ENCODE peak calls at places on chromosomes 3 and 15, in six cellular contexts. A is ELR, X is AG08396, R is heart right ventricle, I is SHP77, L is NCI-H1092 treated with DMSO at 0.1 percent for 48 hours. V is an unnamed sample.

GRCh38 chr3:195105389-195105788 is 165.6 kb downstream of the XXYLT1 start:
- DNase-seq in A (no peak), X (no peak), R (no peak), I (no peak), L (no peak), V (no peak)

GRCh38 chr3:81565066-81565465 is 196.4 kb downstream of the GBE1 start:
- DNase-seq in A (no peak), X (no peak), R (no peak), I (no peak), L (no peak), V (no peak)

GRCh38 chr3:48194446-48195071 is 6.3 kb upstream of the CDC25A start:
- DNase-seq in A (peak), X (peak), R (peak), I (peak), L (peak), V (no peak)

GRCh38 chr3:136626448-136626847 is 125.7 kb downstream of the STAG1 start:
- DNase-seq in A (peak), X (no peak), R (no peak), I (no peak), L (no peak), V (no peak)

GRCh38 chr15:49415638-49416037 is 7.4 kb upstream of the FGF7 start:
- DNase-seq in A (peak), X (peak), R (no peak), I (no peak), L (no peak), V (no peak)

GRCh38 chr3:57006949-57007419 is 53.5 kb upstream of the SPATA12 start:
- DNase-seq in A (peak), X (no peak), R (no peak), I (peak), L (peak), V (no peak)

GRCh38 chr15:30816430-30816829 is 87.3 kb upstream of the FAN1 start:
- DNase-seq in A (no peak), X (no peak), R (no peak), I (no peak), L (no peak), V (no peak)

GRCh38 chr15:67945951-67946700 is 106.3 kb upstream of the RNU6-1 start:
- DNase-seq in A (peak), X (no peak), R (no peak), I (no peak), L (no peak), V (no peak)

GRCh38 chr3:80733522-80734176 is 965.9 kb upstream of the ROBO1 start:
- DNase-seq in A (peak), X (no peak), R (no peak), I (no peak), L (no peak), V (no peak)

GRCh38 chr3:16550676-16551341 is 37.3 kb upstream of the RFTN1 start:
- DNase-seq in A (peak), X (peak), R (no peak), I (peak), L (peak), V (peak)